ENCODE peak calls at places on chromosomes 11 and 22, in four cellular contexts. One of them, this sample, is unnamed.

GRCh38 chr22:49188091-49188490 is 639.6 kb downstream of the BRD1 start:
- DNase-seq in left lobe of liver: no peak
- DNase-seq in AML-193: no peak
- DNase-seq in CD8-positive, alpha-beta T cell: no peak
- DNase-seq in this sample: no peak

GRCh38 chr11:118909619-118910308 is 16.0 kb downstream of the BCL9L start:
- DNase-seq in left lobe of liver: no peak
- DNase-seq in AML-193: no peak
- DNase-seq in CD8-positive, alpha-beta T cell: no peak
- DNase-seq in this sample: no peak

GRCh38 chr11:72578991-72579815 is 95.0 kb downstream of the PDE2A start:
- DNase-seq in left lobe of liver: no peak
- DNase-seq in AML-193: no peak
- DNase-seq in CD8-positive, alpha-beta T cell: no peak
- DNase-seq in this sample: no peak

GRCh38 chr22:23862103-23862502 is 4.4 kb downstream of the SLC2A11 start:
- DNase-seq in left lobe of liver: no peak
- DNase-seq in AML-193: peak
- DNase-seq in CD8-positive, alpha-beta T cell: no peak
- DNase-seq in this sample: no peak

GRCh38 chr11:86174101-86175046 is 70.2 kb upstream of the EED start:
- DNase-seq in left lobe of liver: peak
- DNase-seq in AML-193: no peak
- DNase-seq in CD8-positive, alpha-beta T cell: no peak
- DNase-seq in this sample: peak

GRCh38 chr22:50697667-50698506 is 25.3 kb downstream of the SHANK3 start:
- DNase-seq in left lobe of liver: no peak
- DNase-seq in AML-193: no peak
- DNase-seq in CD8-positive, alpha-beta T cell: no peak
- DNase-seq in this sample: no peak

GRCh38 chr22:38081941-38082828 is 1.8 kb downstream of the SLC16A8 start:
- DNase-seq in left lobe of liver: no peak
- DNase-seq in AML-193: no peak
- DNase-seq in CD8-positive, alpha-beta T cell: no peak
- DNase-seq in this sample: no peak

GRCh38 chr11:33936745-33937612 is 45.1 kb upstream of the LMO2 start:
- DNase-seq in left lobe of liver: peak
- DNase-seq in AML-193: peak
- DNase-seq in CD8-positive, alpha-beta T cell: no peak
- DNase-seq in this sample: no peak

GRCh38 chr22:25881353-25881752 is 139.4 kb downstream of the MYO18B start:
- DNase-seq in left lobe of liver: no peak
- DNase-seq in AML-193: no peak
- DNase-seq in CD8-positive, alpha-beta T cell: no peak
- DNase-seq in this sample: no peak

GRCh38 chr11:57776577-57776976 is 15.0 kb downstream of the CTNND1 start:
- DNase-seq in left lobe of liver: no peak
- DNase-seq in AML-193: no peak
- DNase-seq in CD8-positive, alpha-beta T cell: no peak
- DNase-seq in this sample: no peak

GRCh38 chr22:41532908-41533825 is 11.1 kb downstream of the POLR3H start:
- DNase-seq in left lobe of liver: peak
- DNase-seq in AML-193: peak
- DNase-seq in CD8-positive, alpha-beta T cell: peak
- DNase-seq in this sample: peak

GRCh38 chr11:123381817-123382554 is 48.1 kb upstream of the GRAMD1B start:
- DNase-seq in left lobe of liver: no peak
- DNase-seq in AML-193: no peak
- DNase-seq in CD8-positive, alpha-beta T cell: no peak
- DNase-seq in this sample: no peak

GRCh38 chr11:110833033-110833484 is 120.8 kb upstream of the ARHGAP20 start:
- DNase-seq in left lobe of liver: no peak
- DNase-seq in AML-193: no peak
- DNase-seq in CD8-positive, alpha-beta T cell: no peak
- DNase-seq in this sample: no peak

GRCh38 chr11:68371176-68372041 is 59.0 kb downstream of the LRP5 start:
- DNase-seq in left lobe of liver: no peak
- DNase-seq in AML-193: no peak
- DNase-seq in CD8-positive, alpha-beta T cell: no peak
- DNase-seq in this sample: no peak

GRCh38 chr11:10181811-10182210 is 112.2 kb downstream of the SBF2 start:
- DNase-seq in left lobe of liver: no peak
- DNase-seq in AML-193: peak
- DNase-seq in CD8-positive, alpha-beta T cell: no peak
- DNase-seq in this sample: no peak

GRCh38 chr11:46075168-46075567 is 46.1 kb downstream of the PHF21A start:
- DNase-seq in left lobe of liver: no peak
- DNase-seq in AML-193: no peak
- DNase-seq in CD8-positive, alpha-beta T cell: no peak
- DNase-seq in this sample: no peak

GRCh38 chr11:62842171-62842717 is 2.9 kb upstream of the WDR74 start:
- DNase-seq in left lobe of liver: peak
- DNase-seq in AML-193: no peak
- DNase-seq in CD8-positive, alpha-beta T cell: peak
- DNase-seq in this sample: no peak

GRCh38 chr11:133678211-133678610 is 145.9 kb upstream of the OPCML start:
- DNase-seq in left lobe of liver: no peak
- DNase-seq in AML-193: no peak
- DNase-seq in CD8-positive, alpha-beta T cell: no peak
- DNase-seq in this sample: no peak

GRCh38 chr11:124535552-124536232 is 7.8 kb downstream of the OR8B12 start:
- DNase-seq in left lobe of liver: no peak
- DNase-seq in AML-193: no peak
- DNase-seq in CD8-positive, alpha-beta T cell: no peak
- DNase-seq in this sample: no peak

GRCh38 chr11:27187848-27188621 is 147.4 kb downstream of the BBOX1 start:
- DNase-seq in left lobe of liver: no peak
- DNase-seq in AML-193: no peak
- DNase-seq in CD8-positive, alpha-beta T cell: no peak
- DNase-seq in this sample: no peak

This sample was measured in osteocyte.